ENCODE peak calls at places on chromosomes 5 and 9, in four cellular contexts. One of them, this sample, is unnamed.
A peak's percentile ranks its signal among the peaks of the same experiment; 100 is the strongest.

GRCh38 chr5:170746081-170746951 is 37.2 kb upstream of the GABRP start:
- DNase-seq in pancreas: no peak
- DNase-seq in foreskin fibroblast: no peak
- DNase-seq in BE2C: no peak
- DNase-seq in this sample: no peak

GRCh38 chr5:14560091-14560595 is 21.4 kb upstream of the OTULINL start:
- DNase-seq in pancreas: no peak
- DNase-seq in foreskin fibroblast: no peak
- DNase-seq in BE2C: no peak
- DNase-seq in this sample: no peak

GRCh38 chr9:133880851-133881634 is 111.1 kb downstream of the VAV2 start:
- DNase-seq in BE2C: peak; percentile 73
- DNase-seq in foreskin fibroblast: no peak
- DNase-seq in pancreas: no peak
- DNase-seq in this sample: no peak

GRCh38 chr5:124823336-124823849 is 77.0 kb upstream of the ZNF608 start:
- DNase-seq in BE2C: no peak
- DNase-seq in foreskin fibroblast: peak; percentile 20
- DNase-seq in pancreas: no peak
- DNase-seq in this sample: no peak

GRCh38 chr9:8816361-8816760 is 1016.8 kb upstream of the DMAC1 start:
- DNase-seq in foreskin fibroblast: no peak
- DNase-seq in BE2C: no peak
- DNase-seq in pancreas: no peak
- DNase-seq in this sample: no peak

GRCh38 chr9:114805670-114806551 is at the start of gene TNFSF15:
- DNase-seq in foreskin fibroblast: no peak
- DNase-seq in BE2C: no peak
- DNase-seq in pancreas: peak; percentile 78
- DNase-seq in this sample: no peak

GRCh38 chr5:114686345-114686744 is 324.5 kb downstream of the KCNN2 start:
- DNase-seq in foreskin fibroblast: no peak
- DNase-seq in BE2C: no peak
- DNase-seq in pancreas: no peak
- DNase-seq in this sample: no peak

GRCh38 chr5:80695666-80696065 is 40.9 kb upstream of the DHFR start:
- DNase-seq in BE2C: no peak
- DNase-seq in foreskin fibroblast: no peak
- DNase-seq in pancreas: no peak
- DNase-seq in this sample: no peak

GRCh38 chr5:168477060-168477459 is 9.2 kb upstream of the RARS1 start:
- DNase-seq in pancreas: no peak
- DNase-seq in foreskin fibroblast: peak; percentile 40
- DNase-seq in BE2C: no peak
- DNase-seq in this sample: peak; percentile 74

GRCh38 chr5:178642351-178642909 is 15.6 kb upstream of the CLK4 start:
- DNase-seq in pancreas: no peak
- DNase-seq in foreskin fibroblast: peak; percentile 82
- DNase-seq in BE2C: peak; percentile 93
- DNase-seq in this sample: peak; percentile 94

GRCh38 chr9:109986423-109987055 is 206.5 kb downstream of the PALM2AKAP2 start:
- DNase-seq in BE2C: no peak
- DNase-seq in pancreas: no peak
- DNase-seq in foreskin fibroblast: peak; percentile 91
- DNase-seq in this sample: peak; percentile 96

GRCh38 chr5:140205952-140206351 is 31.0 kb downstream of the CYSTM1 start:
- DNase-seq in BE2C: no peak
- DNase-seq in pancreas: no peak
- DNase-seq in foreskin fibroblast: no peak
- DNase-seq in this sample: no peak

GRCh38 chr5:156815988-156816599 is 34.0 kb upstream of the PPP1R2B start:
- DNase-seq in BE2C: no peak
- DNase-seq in foreskin fibroblast: peak; percentile 7
- DNase-seq in pancreas: no peak
- DNase-seq in this sample: no peak

GRCh38 chr9:36721846-36722588 is 149.3 kb downstream of the MELK start:
- DNase-seq in foreskin fibroblast: no peak
- DNase-seq in pancreas: no peak
- DNase-seq in BE2C: peak; percentile 35
- DNase-seq in this sample: no peak

GRCh38 chr9:83972286-83972685 is 7.7 kb downstream of the HNRNPK start:
- DNase-seq in BE2C: no peak
- DNase-seq in pancreas: no peak
- DNase-seq in foreskin fibroblast: no peak
- DNase-seq in this sample: no peak

GRCh38 chr5:179225387-179225786 is 119.9 kb downstream of the ADAMTS2 start:
- DNase-seq in BE2C: no peak
- DNase-seq in pancreas: peak; percentile 24
- DNase-seq in foreskin fibroblast: no peak
- DNase-seq in this sample: no peak

GRCh38 chr5:133407277-133407632 is 205.1 kb downstream of the FSTL4 start:
- DNase-seq in foreskin fibroblast: no peak
- DNase-seq in pancreas: no peak
- DNase-seq in BE2C: no peak
- DNase-seq in this sample: no peak

GRCh38 chr9:130451509-130452388 is 7.0 kb downstream of the ASS1 start:
- DNase-seq in pancreas: peak; percentile 80
- DNase-seq in BE2C: peak; percentile 95
- DNase-seq in foreskin fibroblast: peak; percentile 98
- DNase-seq in this sample: peak; percentile 95

GRCh38 chr9:130041648-130042405 is 1.2 kb downstream of the FNBP1 start:
- DNase-seq in pancreas: peak; percentile 61
- DNase-seq in foreskin fibroblast: peak; percentile 67
- DNase-seq in BE2C: peak; percentile 38
- DNase-seq in this sample: no peak

GRCh38 chr5:157143127-157143959 is 678 bp upstream of the MED7 start:
- DNase-seq in pancreas: peak; percentile 69
- DNase-seq in foreskin fibroblast: peak; percentile 55
- DNase-seq in BE2C: peak; percentile 33
- DNase-seq in this sample: peak; percentile 38

GRCh38 chr5:60076746-60077145 is 183.2 kb upstream of the PDE4D start:
- DNase-seq in foreskin fibroblast: no peak
- DNase-seq in BE2C: no peak
- DNase-seq in pancreas: no peak
- DNase-seq in this sample: no peak

GRCh38 chr9:92607088-92607487 is 62.8 kb downstream of the IPPK start:
- DNase-seq in pancreas: no peak
- DNase-seq in foreskin fibroblast: peak; percentile 57
- DNase-seq in BE2C: no peak
- DNase-seq in this sample: peak; percentile 78

GRCh38 chr5:76469656-76470290 is 66.7 kb downstream of the IQGAP2 start:
- DNase-seq in BE2C: no peak
- DNase-seq in pancreas: no peak
- DNase-seq in foreskin fibroblast: no peak
- DNase-seq in this sample: no peak

GRCh38 chr5:132663771-132664695 is 6.1 kb downstream of the IL13 start:
- DNase-seq in pancreas: no peak
- DNase-seq in BE2C: no peak
- DNase-seq in foreskin fibroblast: peak; percentile 31
- DNase-seq in this sample: no peak

GRCh38 chr5:122120957-122121356 is 8.4 kb upstream of the ZNF474 start:
- DNase-seq in foreskin fibroblast: peak; percentile 57
- DNase-seq in pancreas: no peak
- DNase-seq in BE2C: no peak
- DNase-seq in this sample: peak; percentile 10

GRCh38 chr5:5979362-5979760 is 399.0 kb downstream of the MED10 start:
- DNase-seq in BE2C: peak; percentile 51
- DNase-seq in foreskin fibroblast: no peak
- DNase-seq in pancreas: no peak
- DNase-seq in this sample: no peak

GRCh38 chr9:6557883-6558282 is 87.6 kb downstream of the GLDC start:
- DNase-seq in foreskin fibroblast: no peak
- DNase-seq in BE2C: peak; percentile 81
- DNase-seq in pancreas: no peak
- DNase-seq in this sample: no peak

GRCh38 chr9:131669234-131670172 is 70.4 kb downstream of the RAPGEF1 start:
- DNase-seq in BE2C: no peak
- DNase-seq in pancreas: no peak
- DNase-seq in foreskin fibroblast: no peak
- DNase-seq in this sample: no peak

GRCh38 chr9:77896269-77897245 is 135.1 kb downstream of the GNAQ start:
- DNase-seq in pancreas: no peak
- DNase-seq in BE2C: peak; percentile 89
- DNase-seq in foreskin fibroblast: no peak
- DNase-seq in this sample: no peak

GRCh38 chr5:123545506-123545905 is 33.5 kb downstream of the CSNK1G3 start:
- DNase-seq in BE2C: peak; percentile 58
- DNase-seq in foreskin fibroblast: peak; percentile 46
- DNase-seq in pancreas: no peak
- DNase-seq in this sample: no peak

GRCh38 chr5:157469687-157470086 is 9.7 kb downstream of the NIPAL4 start:
- DNase-seq in foreskin fibroblast: no peak
- DNase-seq in pancreas: no peak
- DNase-seq in BE2C: no peak
- DNase-seq in this sample: no peak

GRCh38 chr9:98678244-98678842 is 30.4 kb downstream of the GABBR2 start:
- DNase-seq in foreskin fibroblast: peak; percentile 29
- DNase-seq in BE2C: no peak
- DNase-seq in pancreas: no peak
- DNase-seq in this sample: no peak
- TF ChIP-seq CTCF in foreskin fibroblast: peak; percentile 61
- TF ChIP-seq CTCF in BE2C: peak; percentile 57
- TF ChIP-seq CTCF in pancreas: no peak
- TF ChIP-seq CTCF in this sample: peak; percentile 62

DNA sequence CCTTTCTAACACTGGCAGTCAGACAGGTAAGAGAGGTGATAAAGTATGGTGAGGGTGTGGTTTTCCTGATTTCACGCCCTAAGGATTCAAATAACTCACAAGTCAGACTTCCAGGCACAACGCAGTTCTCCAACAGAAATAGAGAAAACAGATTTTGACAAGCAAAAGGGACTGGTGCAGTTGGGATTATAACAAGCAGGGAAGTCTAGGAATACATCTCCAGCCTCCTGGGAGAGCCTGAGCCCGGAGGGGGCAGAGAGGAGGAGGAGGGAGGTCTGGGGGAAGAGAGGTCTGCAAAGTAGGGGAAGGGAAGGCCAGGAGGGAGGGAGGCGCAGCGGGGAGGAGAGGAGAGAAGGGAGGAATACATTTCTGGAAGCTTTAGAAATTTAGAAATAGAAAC is 1.6 kb downstream of the CMBL start:
- DNase-seq in pancreas: no peak
- DNase-seq in foreskin fibroblast: no peak
- DNase-seq in BE2C: no peak
- DNase-seq in this sample: no peak
- H3K4me3 ChIP-seq in pancreas: no peak overlapping the region
- H3K4me3 ChIP-seq in foreskin fibroblast: peak overlapping the region; percentile 65
- H3K4me3 ChIP-seq in BE2C: no peak overlapping the region
- H3K4me3 ChIP-seq in this sample: peak overlapping the region; percentile 58

DNA sequence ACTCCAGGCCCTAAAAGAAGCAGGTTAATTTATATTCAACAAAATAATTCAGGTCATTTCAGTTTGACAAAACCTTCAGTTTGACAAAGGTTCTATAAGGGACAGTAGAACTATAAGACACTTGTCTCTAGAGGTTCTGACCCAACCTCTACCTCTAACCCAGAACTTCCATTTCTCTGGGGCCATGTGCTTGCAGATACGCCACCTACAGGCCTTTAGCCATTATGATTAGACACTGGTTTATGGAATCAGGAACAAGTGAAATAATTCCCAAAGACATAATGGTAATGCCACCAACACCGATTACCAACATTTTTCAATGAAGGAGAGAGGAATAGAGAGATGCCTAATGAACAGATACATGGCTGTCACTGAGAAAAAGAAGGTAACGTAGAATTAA is 733.9 kb downstream of the PRELID2 start:
- DNase-seq in pancreas: no peak
- DNase-seq in foreskin fibroblast: no peak
- DNase-seq in BE2C: no peak
- DNase-seq in this sample: no peak
- TF ChIP-seq CTCF in pancreas: peak; percentile 17
- TF ChIP-seq CTCF in foreskin fibroblast: no peak
- TF ChIP-seq CTCF in BE2C: no peak
- TF ChIP-seq CTCF in this sample: peak; percentile 37

DNA sequence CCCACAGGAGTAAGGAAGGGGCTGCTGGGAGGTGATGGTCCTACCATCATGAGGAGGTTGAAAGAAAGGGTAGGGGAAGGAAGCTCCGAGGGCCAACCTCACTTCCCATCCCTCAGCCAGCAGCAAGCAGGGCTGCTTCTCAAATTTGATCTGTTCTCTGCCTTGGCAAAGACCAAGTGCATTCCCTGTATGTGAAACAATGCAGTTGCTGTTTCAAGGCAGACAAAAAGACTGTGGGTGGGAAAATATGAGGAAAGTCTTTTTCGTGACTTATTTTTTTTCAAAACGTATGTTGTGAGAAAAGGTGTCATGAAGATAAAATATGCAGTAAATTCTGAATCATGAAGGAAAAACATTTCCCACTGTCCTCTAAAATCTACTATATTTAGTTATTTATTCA is 165.9 kb downstream of the ARSB start:
- DNase-seq in pancreas: no peak
- DNase-seq in BE2C: no peak
- DNase-seq in foreskin fibroblast: no peak
- DNase-seq in this sample: no peak
- H3K4me3 ChIP-seq in pancreas: no peak overlapping the region
- H3K4me3 ChIP-seq in BE2C: no peak overlapping the region
- H3K4me3 ChIP-seq in foreskin fibroblast: no peak overlapping the region
- H3K4me3 ChIP-seq in this sample: no peak overlapping the region

GRCh38 chr9:136927343-136928261 is 16.9 kb downstream of the FBXW5 start:
- DNase-seq in pancreas: no peak
- DNase-seq in foreskin fibroblast: peak; percentile 65
- DNase-seq in BE2C: no peak
- DNase-seq in this sample: peak; percentile 10

GRCh38 chr9:136923881-136924280 is 20.7 kb downstream of the FBXW5 start:
- DNase-seq in pancreas: no peak
- DNase-seq in BE2C: no peak
- DNase-seq in foreskin fibroblast: no peak
- DNase-seq in this sample: no peak

GRCh38 chr9:136926154-136926704 is 18.3 kb downstream of the FBXW5 start:
- DNase-seq in pancreas: no peak
- DNase-seq in BE2C: no peak
- DNase-seq in foreskin fibroblast: no peak
- DNase-seq in this sample: no peak

GRCh38 chr9:136926749-136927148 is 17.8 kb downstream of the FBXW5 start:
- DNase-seq in foreskin fibroblast: no peak
- DNase-seq in BE2C: no peak
- DNase-seq in pancreas: no peak
- DNase-seq in this sample: no peak

GRCh38 chr9:136925414-136926153 is 19.0 kb downstream of the FBXW5 start:
- DNase-seq in pancreas: no peak
- DNase-seq in BE2C: no peak
- DNase-seq in foreskin fibroblast: no peak
- DNase-seq in this sample: no peak
- TF ChIP-seq CTCF in pancreas: no peak
- TF ChIP-seq CTCF in BE2C: peak; percentile 16
- TF ChIP-seq CTCF in foreskin fibroblast: no peak
- TF ChIP-seq CTCF in this sample: peak; percentile 3